ENCODE peak calls at places on chromosomes 13 and 19, in seven cellular contexts. V, X, P, J, C, T and M are unnamed samples.

GRCh38 chr13:112172641-112173171 is 105.8 kb downstream of the SOX1 start:
- DNase-seq in J (no peak), T (no peak), P (no peak), X (no peak), V (no peak), C (no peak), M (no peak)

GRCh38 chr19:543912-544608 is at the start of gene GZMM:
- DNase-seq in J (no peak), V (no peak), X (no peak), P (peak; percentile 63), T (no peak), C (no peak), M (no peak)

GRCh38 chr19:43353606-43354304 is at the start of gene CD177:
- DNase-seq in V (peak; percentile 20), P (no peak), C (no peak), T (no peak), J (no peak), X (no peak), M (no peak)

GRCh38 chr13:100478107-100478809 is 110.3 kb downstream of the GGACT start:
- DNase-seq in V (no peak), J (no peak), T (no peak), C (no peak), P (no peak), X (no peak), M (no peak)

GRCh38 chr19:55674841-55675660 is at the start of gene EPN1:
- DNase-seq in T (peak; percentile 91), C (peak; percentile 98), J (peak; percentile 74), X (peak; percentile 100), P (peak; percentile 90), V (peak; percentile 99), M (peak; percentile 99)

GRCh38 chr19:6668696-6669095 is 1.3 kb downstream of the TNFSF14 start:
- DNase-seq in T (no peak), P (no peak), V (no peak), X (no peak), C (no peak), J (no peak), M (no peak)

GRCh38 chr13:94617389-94618000 is 15.8 kb downstream of the GPR180 start:
- DNase-seq in C (no peak), T (peak; percentile 21), V (peak; percentile 32), P (peak; percentile 12), X (no peak), J (no peak), M (no peak)

GRCh38 chr19:52188822-52189744 is 769 bp upstream of the PPP2R1A start:
- DNase-seq in C (peak; percentile 92), T (no peak), P (no peak), J (no peak), X (no peak), V (peak; percentile 59), M (no peak)

GRCh38 chr13:94309576-94309975 is 169.9 kb downstream of the DCT start:
- DNase-seq in C (no peak), P (no peak), J (no peak), V (no peak), T (no peak), X (no peak), M (no peak)

GRCh38 chr13:113075711-113076110 is 29.9 kb upstream of the F7 start:
- DNase-seq in T (no peak), X (no peak), C (no peak), P (no peak), V (no peak), J (no peak), M (no peak)

GRCh38 chr13:67299072-67299635 is 69.0 kb upstream of the PCDH9 start:
- DNase-seq in C (no peak), J (no peak), P (no peak), V (no peak), X (no peak), T (no peak), M (no peak)

GRCh38 chr19:10105241-10106099 is 692 bp upstream of the PPAN start:
- DNase-seq in C (no peak), J (peak; percentile 82), V (no peak), X (no peak), T (no peak), P (peak; percentile 11), M (no peak)

GRCh38 chr13:98922306-98922705 is 55.6 kb downstream of the DOCK9 start:
- DNase-seq in J (no peak), V (no peak), T (no peak), X (no peak), C (no peak), P (no peak), M (no peak)

GRCh38 chr13:98108330-98108729 is 34.6 kb upstream of the FARP1 start:
- DNase-seq in V (no peak), X (no peak), C (no peak), J (no peak), T (no peak), P (no peak), M (no peak)

GRCh38 chr19:40326201-40326600 is 22.0 kb downstream of the C19orf47 start:
- DNase-seq in P (no peak), X (no peak), V (no peak), J (no peak), C (no peak), T (no peak), M (no peak)

DNA sequence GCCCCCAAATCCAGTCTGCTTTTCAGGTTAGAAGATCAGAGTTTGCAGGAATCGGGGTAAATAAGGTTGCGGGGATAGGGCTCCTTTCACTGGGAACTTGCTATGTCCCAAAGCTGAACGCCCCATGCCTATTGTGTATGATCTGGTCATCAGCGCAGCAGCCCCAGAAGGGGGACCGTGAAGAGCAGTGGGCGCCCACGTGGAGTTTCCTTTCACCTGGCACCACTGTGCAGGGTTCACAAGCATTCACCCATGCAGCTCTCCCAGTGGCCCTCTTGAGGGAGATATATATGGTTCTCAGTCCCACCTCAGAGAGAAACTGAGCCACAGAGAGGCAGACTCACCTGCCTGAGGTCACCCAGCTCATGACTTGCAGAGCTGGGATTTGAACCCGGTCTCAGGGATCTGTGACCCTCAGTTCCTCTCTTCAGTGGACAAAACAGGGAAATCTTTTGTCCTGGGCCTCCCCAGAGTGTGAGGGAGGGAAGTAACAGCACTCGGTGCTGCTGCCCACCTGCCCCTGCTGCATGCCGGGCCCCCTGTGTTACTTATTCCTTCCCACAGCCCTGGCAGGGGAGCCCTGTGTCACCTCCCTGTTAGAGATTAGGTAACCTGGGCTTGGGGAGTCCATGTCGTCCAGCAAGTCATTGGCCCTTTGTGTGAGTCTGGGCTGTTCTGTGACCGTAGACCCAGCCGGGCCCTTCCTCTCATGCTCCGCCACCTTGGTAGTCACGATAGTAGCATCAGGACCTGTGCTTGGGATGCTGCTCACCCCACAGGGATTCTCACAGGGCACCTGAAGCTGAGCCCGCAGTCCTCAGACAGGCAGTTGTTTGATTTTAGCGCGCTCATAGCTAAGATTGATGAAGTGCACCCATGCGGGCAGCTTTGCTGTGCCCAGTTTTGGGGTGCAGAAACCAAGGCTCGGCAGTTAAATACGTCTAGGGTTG is 27.9 kb downstream of the PPP5C start:
- DNase-seq in C (no peak), T (no peak), X (no peak), P (no peak), V (no peak), J (no peak), M (no peak)
- TF ChIP-seq TAF1 in C (no peak), T (no peak), X (no peak), P (no peak), V (no peak), J (no peak), M (no peak)

DNA sequence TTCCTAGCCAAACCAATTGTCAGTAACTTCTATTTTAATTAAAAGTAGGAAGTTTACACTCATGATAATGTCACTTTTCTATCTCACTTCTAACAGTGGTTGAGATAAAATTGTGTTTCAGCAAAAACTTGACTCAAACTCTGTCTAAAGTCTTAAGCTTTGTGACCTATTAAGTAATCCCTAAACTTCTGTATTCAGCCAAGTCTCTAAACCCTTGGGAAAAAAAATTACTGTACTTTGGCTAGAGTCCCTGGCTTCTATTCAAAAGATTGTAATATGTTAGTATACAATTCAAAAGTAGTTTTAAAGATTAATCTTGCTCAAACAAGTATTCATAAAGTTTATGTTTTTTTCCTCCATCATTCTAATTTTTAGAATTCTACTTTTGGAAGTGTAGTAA is 1248.8 kb downstream of the UQCRFS1 start:
- DNase-seq in T (no peak), C (no peak), J (no peak), P (no peak), X (no peak), V (no peak), M (no peak)
- TF ChIP-seq TAF1 in T (no peak), C (no peak), J (no peak), P (no peak), X (no peak), V (no peak), M (no peak)

DNA sequence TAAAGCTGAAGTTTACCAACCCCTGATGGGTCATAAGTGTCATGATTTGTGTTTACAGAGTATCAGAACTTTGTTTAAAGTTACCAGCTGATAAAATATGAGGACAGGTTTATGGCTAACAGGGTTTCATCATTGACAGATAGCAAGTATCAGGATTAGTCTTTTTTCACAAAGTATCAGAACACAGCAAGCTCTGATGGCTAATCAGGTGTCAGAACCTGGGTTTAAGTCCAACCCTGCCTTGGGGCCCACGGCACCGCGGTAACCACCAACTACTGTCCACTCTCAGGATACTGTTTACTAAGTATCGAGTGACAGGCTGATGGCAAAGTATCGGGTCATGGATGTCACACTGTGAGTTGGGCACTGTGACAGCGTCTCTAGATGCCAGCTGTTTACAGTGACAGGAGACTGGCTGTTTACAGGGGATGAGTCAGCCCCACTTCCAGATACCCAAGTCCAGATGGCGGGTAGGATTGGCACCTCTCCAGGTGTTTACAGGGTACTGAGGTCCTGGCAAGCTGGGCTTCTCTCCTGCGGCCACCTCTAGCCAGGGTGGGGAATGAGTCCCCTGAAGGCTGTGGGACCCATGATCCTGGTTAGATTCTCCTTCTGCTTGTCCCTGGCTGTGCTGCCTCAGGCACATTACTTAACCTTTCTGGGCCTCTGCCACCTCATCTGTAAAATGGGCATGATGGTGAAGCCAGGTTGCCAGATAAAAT is 21.8 kb downstream of the ARRDC2 start:
- DNase-seq in X (no peak), J (no peak), C (no peak), T (peak; percentile 79), V (peak; percentile 66), P (no peak), M (no peak)
- TF ChIP-seq TAF1 in X (no peak), J (no peak), C (no peak), T (no peak), V (no peak), P (no peak), M (no peak)

GRCh38 chr13:109333893-109334651 is 452.3 kb downstream of the IRS2 start:
- DNase-seq in X (no peak), T (no peak), C (no peak), V (peak; percentile 64), P (no peak), J (no peak), M (no peak)

GRCh38 chr13:109332501-109333499 is 453.6 kb downstream of the IRS2 start:
- DNase-seq in P (no peak), X (no peak), T (no peak), J (no peak), V (no peak), C (no peak), M (no peak)

GRCh38 chr13:109330941-109331340 is 455.4 kb downstream of the IRS2 start:
- DNase-seq in P (no peak), J (no peak), X (no peak), C (no peak), T (no peak), V (no peak), M (no peak)

GRCh38 chr13:109330123-109330522 is 456.3 kb downstream of the IRS2 start:
- DNase-seq in X (no peak), P (no peak), J (no peak), V (no peak), T (no peak), C (no peak), M (no peak)

DNA sequence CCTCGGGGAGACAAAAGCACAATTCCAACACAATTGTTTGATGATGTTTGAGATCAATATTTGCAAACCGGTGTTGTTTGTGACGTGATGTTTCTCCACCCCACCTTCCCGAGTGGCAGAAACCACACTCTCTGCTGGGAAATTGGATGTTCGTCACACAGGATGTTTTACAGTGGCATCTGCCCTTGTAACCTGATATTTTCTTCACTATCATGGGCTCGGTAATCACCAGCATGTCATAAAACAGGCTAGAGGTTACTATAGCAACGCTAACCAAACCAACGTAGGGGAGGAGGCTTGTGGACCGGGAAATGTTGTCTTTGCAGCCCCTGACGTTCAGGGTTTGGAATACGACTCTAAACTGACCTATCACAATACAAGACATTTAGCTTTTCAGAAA is 454.5 kb downstream of the IRS2 start:
- DNase-seq in C (no peak), X (no peak), V (peak; percentile 50), T (no peak), J (no peak), P (no peak), M (no peak)
- TF ChIP-seq TAF1 in C (no peak), X (no peak), V (no peak), T (no peak), J (no peak), P (no peak), M (no peak)